ENCODE peak calls at places on chromosomes 12 and 14, in five cellular contexts. M, I, Y, W and E are unnamed samples.

GRCh38 chr12:101859664-101860607 is 17.4 kb upstream of the DRAM1 start:
- DNase-seq in M (no peak), I (no peak), Y (no peak), W (no peak), E (no peak)

GRCh38 chr14:20631821-20632389 is 9.6 kb downstream of the OR6S1 start:
- DNase-seq in M (peak), I (no peak), Y (peak), W (peak), E (no peak)

GRCh38 chr14:34997762-34998161 is 15.0 kb downstream of the SRP54 start:
- DNase-seq in M (no peak), I (no peak), Y (no peak), W (no peak), E (no peak)

GRCh38 chr14:55756078-55756477 is 176.1 kb downstream of the KTN1 start:
- DNase-seq in M (no peak), I (no peak), Y (no peak), W (no peak), E (no peak)

GRCh38 chr12:72201457-72201856 is 70.7 kb upstream of the TRHDE start:
- DNase-seq in M (no peak), I (no peak), Y (no peak), W (no peak), E (no peak)

GRCh38 chr12:49296836-49297694 is 2.1 kb downstream of the PRPH start:
- DNase-seq in M (peak), I (peak), Y (peak), W (peak), E (no peak)

GRCh38 chr12:29148065-29148957 is 767 bp upstream of the FAR2 start:
- DNase-seq in M (no peak), I (no peak), Y (peak), W (peak), E (no peak)

GRCh38 chr12:118402251-118402650 is 25.9 kb downstream of the SUDS3 start:
- DNase-seq in M (no peak), I (no peak), Y (no peak), W (no peak), E (no peak)

GRCh38 chr12:115570271-115570777 is 707.2 kb downstream of the MED13L start:
- DNase-seq in M (no peak), I (no peak), Y (no peak), W (peak), E (no peak)

GRCh38 chr12:3704512-3705348 is 48.2 kb downstream of the CRACR2A start:
- DNase-seq in M (no peak), I (no peak), Y (no peak), W (no peak), E (no peak)

GRCh38 chr12:23949212-23950010 is at the start of gene SOX5:
- DNase-seq in M (peak), I (no peak), Y (peak), W (peak), E (no peak)

DNA sequence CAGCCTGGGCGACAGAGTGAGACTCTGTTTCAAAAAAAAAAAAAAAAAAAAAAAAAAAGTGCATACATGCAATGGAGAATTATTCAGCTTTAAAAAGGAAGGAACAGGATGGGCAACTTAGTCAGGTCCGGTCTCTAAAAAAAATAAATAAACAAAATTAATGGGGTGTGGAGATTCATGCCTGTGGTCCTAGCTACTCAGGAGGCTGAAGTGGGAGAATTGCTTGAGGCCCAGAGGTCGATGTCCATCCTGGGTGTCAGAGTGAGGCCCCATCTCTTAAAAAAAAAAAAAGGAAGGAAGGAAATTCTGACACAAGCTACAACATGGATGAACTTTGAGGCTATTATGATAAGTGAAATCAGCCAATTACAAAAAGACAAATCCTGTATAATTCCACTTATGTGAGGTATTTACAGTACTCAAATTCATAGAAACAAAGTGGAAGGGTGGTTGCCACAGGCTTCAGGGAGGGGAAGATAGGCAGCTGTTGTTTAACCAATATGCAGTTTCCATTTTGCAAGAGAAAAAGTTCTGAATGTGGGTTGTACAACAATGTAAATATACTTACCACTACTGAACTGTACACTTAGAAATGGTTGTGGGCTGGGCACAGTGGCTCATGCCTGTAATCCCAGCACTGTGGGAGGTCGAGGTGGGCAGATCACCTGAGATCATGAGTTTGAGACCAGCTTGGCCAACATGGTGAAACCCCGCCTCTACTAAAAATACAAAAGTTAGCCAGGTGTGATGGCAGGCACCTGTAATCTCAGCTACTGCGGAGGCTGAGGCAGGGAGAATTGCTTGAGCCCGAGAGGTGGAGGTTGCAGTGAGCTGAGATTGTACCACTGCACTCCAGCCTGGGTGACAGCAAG is 12.3 kb upstream of the APOF start:
- DNase-seq in M (peak), I (no peak), Y (no peak), W (no peak), E (no peak)
- TF ChIP-seq ZBTB33 in M (no peak), I (no peak), Y (no peak), W (no peak), E (no peak)

GRCh38 chr12:26566186-26566585 is 266.8 kb downstream of the ITPR2 start:
- DNase-seq in M (no peak), I (no peak), Y (no peak), W (no peak), E (no peak)

GRCh38 chr12:26563555-26563954 is 269.4 kb downstream of the ITPR2 start:
- DNase-seq in M (no peak), I (no peak), Y (no peak), W (no peak), E (no peak)

GRCh38 chr12:26567126-26567525 is 265.9 kb downstream of the ITPR2 start:
- DNase-seq in M (no peak), I (no peak), Y (no peak), W (no peak), E (no peak)

GRCh38 chr12:26566670-26567069 is 266.3 kb downstream of the ITPR2 start:
- DNase-seq in M (no peak), I (no peak), Y (no peak), W (no peak), E (no peak)

GRCh38 chr12:26564391-26564790 is 268.6 kb downstream of the ITPR2 start:
- DNase-seq in M (no peak), I (no peak), Y (no peak), W (no peak), E (no peak)
- TF ChIP-seq ZBTB33 in M (no peak), I (no peak), Y (no peak), W (no peak), E (no peak)

GRCh38 chr12:113860059-113860820 is 105.9 kb downstream of the RBM19 start:
- DNase-seq in M (no peak), I (no peak), Y (no peak), W (no peak), E (no peak)
- TF ChIP-seq ZBTB33 in M (no peak), I (no peak), Y (no peak), W (no peak), E (no peak)

DNA sequence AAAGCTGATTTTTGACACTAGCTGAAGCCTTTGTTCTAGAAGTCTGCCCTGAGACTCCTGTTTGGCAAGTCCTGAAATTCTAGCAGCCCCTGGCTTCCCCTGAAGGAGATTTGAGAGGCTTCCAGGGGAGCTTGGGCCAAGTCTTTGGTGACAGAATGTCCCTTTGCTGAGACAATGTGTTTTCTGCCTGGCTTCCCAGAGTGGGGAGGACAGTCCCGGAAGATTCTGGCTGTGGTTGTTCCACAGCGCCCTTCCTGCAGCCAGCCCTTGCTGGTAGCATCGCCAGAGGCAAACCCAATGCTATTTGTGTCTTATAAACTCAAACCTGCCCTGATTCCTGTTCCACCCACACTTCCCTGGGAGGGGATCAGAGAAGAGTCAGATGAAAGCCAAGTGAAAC is 56.4 kb upstream of the OAS1 start:
- DNase-seq in M (no peak), I (no peak), Y (no peak), W (no peak), E (no peak)
- TF ChIP-seq ZBTB33 in M (no peak), I (no peak), Y (no peak), W (no peak), E (no peak)

GRCh38 chr12:11855993-11856374 is 206.5 kb downstream of the ETV6 start:
- DNase-seq in M (no peak), I (no peak), Y (no peak), W (no peak), E (no peak)

GRCh38 chr12:11860026-11860425 is 210.6 kb downstream of the ETV6 start:
- DNase-seq in M (no peak), I (no peak), Y (no peak), W (no peak), E (no peak)

GRCh38 chr12:11853126-11853525 is 203.7 kb downstream of the ETV6 start:
- DNase-seq in M (no peak), I (no peak), Y (no peak), W (no peak), E (no peak)

GRCh38 chr12:11854011-11854499 is 204.6 kb downstream of the ETV6 start:
- DNase-seq in M (no peak), I (no peak), Y (no peak), W (no peak), E (no peak)

GRCh38 chr12:11856971-11857370 is 207.5 kb downstream of the ETV6 start:
- DNase-seq in M (no peak), I (no peak), Y (no peak), W (no peak), E (no peak)
- TF ChIP-seq ZBTB33 in M (no peak), I (no peak), Y (no peak), W (no peak), E (no peak)

DNA sequence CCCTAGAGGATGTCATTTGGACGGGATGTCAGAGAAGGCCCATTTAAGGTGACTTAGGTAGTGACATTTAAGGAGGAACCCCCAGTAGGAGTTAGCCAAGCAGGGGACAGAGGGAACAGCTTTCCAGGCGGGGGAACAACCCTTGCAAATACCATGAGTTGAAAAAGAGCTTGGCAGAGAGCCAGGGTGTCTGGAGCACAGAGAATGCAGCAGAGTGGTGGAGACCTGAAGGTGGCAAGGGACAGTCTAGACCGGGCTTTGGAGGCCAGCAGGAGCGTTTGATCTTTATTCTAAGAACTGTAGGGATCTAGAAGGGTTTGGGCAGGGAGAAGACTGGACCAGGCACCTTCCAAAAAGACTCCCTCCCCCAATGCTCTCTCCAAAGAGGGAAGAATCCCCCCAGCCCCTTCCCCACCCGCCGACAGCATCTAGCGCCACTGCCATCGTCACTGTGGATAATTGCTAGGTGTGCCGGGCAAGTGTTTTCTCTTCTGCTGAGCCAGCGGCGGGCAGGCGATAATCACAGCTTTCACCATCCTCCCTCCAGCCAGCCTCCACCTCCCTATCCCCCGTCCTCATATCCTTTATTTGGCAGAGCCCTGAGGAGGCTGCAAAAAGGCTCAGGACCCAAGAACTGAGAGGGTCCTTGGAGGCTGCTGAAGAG is 33.4 kb upstream of the BEGAIN start:
- DNase-seq in M (no peak), I (no peak), Y (no peak), W (peak), E (no peak)
- TF ChIP-seq ZBTB33 in M (no peak), I (no peak), Y (no peak), W (no peak), E (no peak)

DNA sequence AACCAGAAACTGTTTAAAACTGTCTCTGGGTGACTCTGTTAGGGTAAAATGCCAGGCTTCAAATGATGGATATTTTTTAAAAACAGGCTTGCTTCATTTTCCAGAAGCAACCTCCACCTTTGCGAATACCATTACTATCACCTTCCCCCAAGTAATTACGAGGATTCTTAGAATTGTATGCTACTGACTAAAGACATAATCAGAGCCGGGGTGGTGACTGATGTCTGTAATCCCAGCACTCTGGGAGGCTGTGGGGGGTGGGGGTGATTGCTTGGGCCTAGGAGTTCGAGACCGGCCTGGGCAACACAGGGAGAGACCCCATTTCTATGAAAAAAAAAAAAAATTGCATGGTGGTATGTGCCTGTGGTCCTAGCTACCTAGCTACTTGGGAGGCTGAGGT is 38.3 kb downstream of the FGD6 start:
- DNase-seq in M (no peak), I (no peak), Y (no peak), W (no peak), E (no peak)
- TF ChIP-seq ZBTB33 in M (no peak), I (no peak), Y (no peak), W (no peak), E (no peak)